ENCODE peak calls at places on chromosomes 13 and 19, in ten cellular contexts. A is cardiac muscle cell, Z is breast epithelium, R is right atrium auricular region, H is stomach, W is psoas muscle, G is brain microvascular endothelial cell, L is transverse colon, K is Peyer's patch, V is pancreas. S is an unnamed sample.

GRCh38 chr13:47256618-47257017 is 359.8 kb upstream of the HTR2A start:
- DNase-seq in Z (no peak), V (no peak), R (no peak), A (no peak), L (no peak), H (no peak), K (no peak), G (peak; percentile 63), W (no peak), S (no peak)

GRCh38 chr19:33686687-33687541 is 65.2 kb downstream of the CHST8 start:
- DNase-seq in G (no peak), H (no peak), R (no peak), K (no peak), L (no peak), Z (no peak), A (no peak), V (no peak), W (no peak), S (no peak)

GRCh38 chr13:113856716-113857065 is 7.2 kb downstream of the GAS6 start:
- DNase-seq in L (peak; percentile 55), V (peak; percentile 21), R (peak; percentile 59), Z (peak; percentile 18), K (no peak), W (peak; percentile 61), H (peak; percentile 57), A (no peak), G (no peak), S (peak; percentile 55)

GRCh38 chr19:52600639-52601024 is 30.5 kb downstream of the ZNF701 start:
- DNase-seq in A (no peak), R (no peak), H (peak; percentile 33), L (peak; percentile 77), V (no peak), W (peak; percentile 32), G (no peak), Z (no peak), K (peak; percentile 23), S (no peak)

GRCh38 chr13:42971670-42972355 is 20.2 kb downstream of the EPSTI1 start:
- DNase-seq in G (peak; percentile 71), V (no peak), A (no peak), K (no peak), Z (no peak), L (no peak), W (no peak), R (no peak), H (no peak), S (no peak)

GRCh38 chr13:36887758-36888521 is 32.1 kb downstream of the SMAD9 start:
- DNase-seq in G (no peak), A (no peak), L (no peak), H (no peak), K (no peak), V (no peak), W (no peak), Z (no peak), R (no peak), S (no peak)

GRCh38 chr19:7371001-7371400 is 22.3 kb downstream of the ARHGEF18 start:
- DNase-seq in G (no peak), K (no peak), Z (no peak), H (no peak), A (no peak), W (no peak), L (no peak), R (no peak), V (no peak), S (no peak)

GRCh38 chr13:114106526-114106925 is 25.9 kb downstream of the RASA3 start:
- DNase-seq in L (no peak), G (no peak), W (no peak), R (no peak), H (no peak), V (no peak), Z (no peak), A (no peak), K (no peak), S (no peak)

GRCh38 chr19:29887498-29887897 is 54.5 kb upstream of the URI1 start:
- DNase-seq in A (no peak), V (no peak), W (no peak), L (no peak), R (no peak), H (peak; percentile 17), Z (no peak), G (no peak), K (no peak), S (peak; percentile 47)

GRCh38 chr19:518292-519231 is 11.3 kb downstream of the TPGS1 start:
- DNase-seq in V (no peak), H (no peak), R (no peak), G (no peak), A (peak; percentile 59), Z (no peak), K (no peak), L (peak; percentile 40), W (peak; percentile 23), S (no peak)

GRCh38 chr19:7665076-7665475 is 3.8 kb upstream of the RETN start:
- DNase-seq in L (no peak), W (no peak), G (no peak), K (no peak), V (no peak), Z (no peak), H (no peak), R (no peak), A (no peak), S (no peak)

GRCh38 chr19:41521860-41522555 is 54.0 kb upstream of the CEACAM21 start:
- DNase-seq in V (no peak), G (no peak), R (no peak), L (no peak), H (no peak), K (no peak), A (peak; percentile 2), W (no peak), Z (no peak), S (no peak)

GRCh38 chr13:89746554-89746953 is 1600.9 kb upstream of the MIR17HG start:
- DNase-seq in G (no peak), K (no peak), W (no peak), Z (no peak), V (no peak), R (no peak), L (no peak), H (no peak), A (no peak), S (no peak)

GRCh38 chr13:87666826-87667225 is 4.3 kb upstream of the SLITRK5 start:
- DNase-seq in A (no peak), V (no peak), Z (no peak), R (no peak), L (no peak), H (no peak), W (no peak), K (no peak), G (no peak), S (no peak)

GRCh38 chr19:8392017-8392591 is 1.9 kb downstream of the RAB11B start:
- DNase-seq in H (peak; percentile 81), V (peak; percentile 61), G (no peak), A (no peak), R (no peak), Z (no peak), K (no peak), L (no peak), W (peak; percentile 53), S (no peak)

GRCh38 chr13:111968611-111969010 is 98.3 kb upstream of the SOX1 start:
- DNase-seq in Z (no peak), A (no peak), R (no peak), G (no peak), V (no peak), L (no peak), W (no peak), H (no peak), K (no peak), S (no peak)

GRCh38 chr19:55173717-55174409 is 6.2 kb downstream of the SYT5 start:
- DNase-seq in A (peak; percentile 50), V (peak; percentile 38), R (peak; percentile 70), H (peak; percentile 43), W (peak; percentile 53), K (no peak), Z (no peak), G (peak; percentile 62), L (peak; percentile 61), S (no peak)

GRCh38 chr19:16394681-16395375 is 70.2 kb downstream of the KLF2 start:
- DNase-seq in W (no peak), G (no peak), R (no peak), H (no peak), K (no peak), Z (no peak), A (no peak), L (no peak), V (no peak), S (no peak)

DNA sequence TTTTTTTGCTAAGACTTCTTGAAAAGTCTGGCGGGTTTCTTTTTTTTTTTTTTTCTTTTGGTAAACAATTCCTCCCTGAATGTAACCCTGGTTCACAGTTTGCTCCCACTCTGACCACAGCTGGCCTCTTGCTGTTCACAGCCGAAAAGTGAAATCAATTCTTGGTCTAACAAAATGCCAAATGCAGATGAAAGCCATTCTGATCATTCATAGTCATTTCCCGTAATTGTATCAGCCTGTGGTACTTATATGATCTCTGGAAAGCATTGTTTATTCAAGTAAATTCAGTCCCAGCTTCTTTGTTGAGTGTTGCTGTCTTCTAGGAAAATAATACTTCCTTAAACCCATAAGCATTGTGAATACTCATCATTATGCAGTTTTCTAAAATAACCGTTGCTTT is 87.5 kb downstream of the MAB21L1 start:
- DNase-seq in R (no peak), A (no peak), L (no peak), W (no peak), H (no peak), Z (no peak), K (no peak), V (no peak), G (peak; percentile 6), S (no peak)
- H3K27ac ChIP-seq in R (no peak overlapping the region), A (no peak overlapping the region), L (no peak overlapping the region), W (no peak overlapping the region), H (no peak overlapping the region), Z (peak overlapping the region; percentile 28), K (no peak overlapping the region), V (no peak overlapping the region), G (no peak overlapping the region), S (no peak overlapping the region)

GRCh38 chr13:32381539-32381938 is 46.4 kb downstream of the N4BP2L1 start:
- DNase-seq in L (no peak), Z (no peak), R (no peak), H (no peak), K (no peak), G (peak; percentile 14), V (no peak), A (peak; percentile 49), W (no peak), S (no peak)
- TF ChIP-seq CTCF in L (peak; percentile 44), Z (no peak), R (no peak), H (peak; percentile 48), K (peak; percentile 40), G (peak; percentile 69), V (peak; percentile 16), A (peak; percentile 78), W (peak; percentile 56), S (peak; percentile 26)

DNA sequence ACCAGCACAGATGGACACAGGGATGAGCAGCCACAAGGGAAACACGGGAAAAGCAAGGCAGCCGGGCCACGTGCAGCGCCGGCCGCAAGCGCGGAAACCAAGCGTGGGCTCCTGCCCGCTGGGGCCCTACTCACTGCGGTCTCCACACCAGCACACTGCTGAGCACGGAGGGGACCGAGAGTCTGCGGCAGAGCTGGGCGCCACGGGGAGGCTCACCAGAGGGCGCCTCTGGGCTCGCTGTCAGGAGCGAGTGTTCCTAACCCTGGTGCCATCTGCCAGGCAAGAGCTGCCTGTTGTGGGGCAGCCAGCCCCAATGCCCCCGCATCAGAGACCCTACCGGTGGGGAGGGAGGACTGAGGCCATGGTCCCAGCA is 26.5 kb downstream of the MPND start:
- DNase-seq in H (peak; percentile 80), R (no peak), G (no peak), A (peak; percentile 55), Z (no peak), V (no peak), K (peak; percentile 79), W (peak; percentile 42), L (peak; percentile 76), S (no peak)
- H3K4me3 ChIP-seq in H (peak overlapping the region; percentile 11), R (peak overlapping the region; percentile 29), G (no peak overlapping the region), A (no peak overlapping the region), Z (peak overlapping the region; percentile 41), V (no peak overlapping the region), K (peak overlapping the region; percentile 39), W (peak overlapping the region; percentile 43), L (no peak overlapping the region), S (peak overlapping the region; percentile 56)

GRCh38 chr19:2512523-2513431 is 36.9 kb downstream of the GADD45B start:
- DNase-seq in K (no peak), R (no peak), H (peak; percentile 52), G (no peak), W (no peak), Z (no peak), L (no peak), A (no peak), V (no peak), S (no peak)
- H3K27ac ChIP-seq in K (no peak overlapping the region), R (no peak overlapping the region), H (no peak overlapping the region), G (no peak overlapping the region), W (no peak overlapping the region), Z (no peak overlapping the region), L (no peak overlapping the region), A (no peak overlapping the region), V (no peak overlapping the region), S (no peak overlapping the region)

S was measured in coronary artery.